ENCODE peak calls at places on chromosome 22, in nine cellular contexts. K is Right ventricle myocardium inferior; N is activated naive CD8-positive, alpha-beta T cell treated with anti-CD3 and anti-CD28 coated beads, Interleukin-2, amount 10 ng/mL, durations not matched to agents 7 days and 5 days; Z is omental fat pad; W is natural killer cell treated with Interleukin-12 subunit alpha and Interleukin-12 subunit beta and Interleukin-15 and Interleukin-18, amount 100 ng/mL, for 72 hours; F is stimulated activated naive CD8-positive, alpha-beta T cell treated with anti-CD3 and anti-CD28 coated beads, Interleukin-15, Interleukin-2, amounts not matched to agents 100 U/mL and 50 U/mL, for 24 hours; I is pancreas; P is lower lobe of right lung; Y is WTC11. H is an unnamed sample.

GRCh38 chr22:29083576-29084566 is 11.0 kb downstream of the KREMEN1 start:
- ATAC-seq in K (no peak), N (no peak), Z (no peak), W (peak; percentile 59), F (no peak), I (no peak), P (no peak), Y (peak; percentile 41), H (no peak)

GRCh38 chr22:36536717-36537116 is 7.8 kb upstream of the EIF3D start:
- ATAC-seq in K (no peak), N (no peak), Z (no peak), W (peak; percentile 24), F (no peak), I (no peak), P (no peak), Y (peak; percentile 75), H (no peak)

GRCh38 chr22:47049078-47049609 is 286.7 kb downstream of the TBC1D22A start:
- ATAC-seq in K (no peak), N (no peak), Z (no peak), W (no peak), F (no peak), I (peak; percentile 50), P (no peak), Y (no peak), H (no peak)

GRCh38 chr22:41401781-41402648 is 20.3 kb downstream of the TEF start:
- ATAC-seq in K (peak; percentile 66), N (no peak), Z (peak; percentile 53), W (no peak), F (no peak), I (peak; percentile 71), P (peak; percentile 55), Y (no peak), H (peak; percentile 41)

GRCh38 chr22:39207141-39208012 is 37.4 kb downstream of the PDGFB start:
- ATAC-seq in K (no peak), N (no peak), Z (no peak), W (no peak), F (no peak), I (peak; percentile 95), P (peak; percentile 52), Y (no peak), H (peak; percentile 14)

GRCh38 chr22:24289138-24289537 is 18.5 kb downstream of the SPECC1L start:
- ATAC-seq in K (peak; percentile 72), N (no peak), Z (peak; percentile 52), W (no peak), F (no peak), I (no peak), P (peak; percentile 63), Y (no peak), H (peak; percentile 84)

GRCh38 chr22:27329471-27329870 is 472.1 kb downstream of the MN1 start:
- ATAC-seq in K (no peak), N (no peak), Z (no peak), W (no peak), F (no peak), I (no peak), P (no peak), Y (peak; percentile 81), H (no peak)

GRCh38 chr22:41936894-41937169 is 10.1 kb downstream of the CENPM start:
- ATAC-seq in K (no peak), N (no peak), Z (no peak), W (no peak), F (no peak), I (no peak), P (no peak), Y (no peak), H (no peak)